ENCODE peak calls at places on chromosomes 1 and 21, in eight cellular contexts. One of them, this sample, is unnamed. For H3K27me3, the result is how much of the 10 kb centered on the place peaks cover.

GRCh38 chr1:150764617-150765090 is 924 bp downstream of the CTSS start:
- DNase-seq in spleen: no peak
- DNase-seq in heart left ventricle: no peak
- DNase-seq in left ventricle myocardium inferior: no peak
- DNase-seq in iPS DF 6.9: no peak
- DNase-seq in breast epithelium: no peak
- DNase-seq in ovary: no peak
- DNase-seq in mammary epithelial cell: peak
- DNase-seq in this sample: peak

GRCh38 chr1:227315500-227316346 is 2.6 kb downstream of the CDC42BPA start:
- DNase-seq in spleen: no peak
- DNase-seq in heart left ventricle: peak
- DNase-seq in left ventricle myocardium inferior: no peak
- DNase-seq in iPS DF 6.9: no peak
- DNase-seq in breast epithelium: no peak
- DNase-seq in ovary: no peak
- DNase-seq in mammary epithelial cell: peak
- DNase-seq in this sample: peak

GRCh38 chr1:155648207-155649147 is 38.5 kb downstream of the MSTO1 start:
- DNase-seq in spleen: no peak
- DNase-seq in heart left ventricle: no peak
- DNase-seq in left ventricle myocardium inferior: no peak
- DNase-seq in iPS DF 6.9: no peak
- DNase-seq in breast epithelium: peak
- DNase-seq in ovary: no peak
- DNase-seq in mammary epithelial cell: peak
- DNase-seq in this sample: peak

GRCh38 chr1:97849350-97850339 is 71.2 kb downstream of the DPYD start:
- DNase-seq in spleen: no peak
- DNase-seq in heart left ventricle: no peak
- DNase-seq in left ventricle myocardium inferior: no peak
- DNase-seq in iPS DF 6.9: no peak
- DNase-seq in breast epithelium: no peak
- DNase-seq in ovary: no peak
- DNase-seq in mammary epithelial cell: peak
- DNase-seq in this sample: peak

GRCh38 chr1:20078166-20078565 is 8.2 kb downstream of the PLA2G5 start:
- DNase-seq in spleen: no peak
- DNase-seq in heart left ventricle: no peak
- DNase-seq in left ventricle myocardium inferior: no peak
- DNase-seq in iPS DF 6.9: no peak
- DNase-seq in breast epithelium: no peak
- DNase-seq in ovary: no peak
- DNase-seq in mammary epithelial cell: no peak
- DNase-seq in this sample: no peak

GRCh38 chr1:117860906-117861610 is 68.4 kb downstream of the GDAP2 start:
- DNase-seq in spleen: no peak
- DNase-seq in heart left ventricle: no peak
- DNase-seq in left ventricle myocardium inferior: no peak
- DNase-seq in iPS DF 6.9: no peak
- DNase-seq in breast epithelium: no peak
- DNase-seq in ovary: no peak
- DNase-seq in mammary epithelial cell: no peak
- DNase-seq in this sample: no peak

GRCh38 chr1:107293901-107294600 is 153.2 kb downstream of the NTNG1 start:
- DNase-seq in spleen: no peak
- DNase-seq in heart left ventricle: no peak
- DNase-seq in left ventricle myocardium inferior: no peak
- DNase-seq in iPS DF 6.9: no peak
- DNase-seq in breast epithelium: no peak
- DNase-seq in ovary: no peak
- DNase-seq in mammary epithelial cell: no peak
- DNase-seq in this sample: no peak

GRCh38 chr1:244319283-244320132 is 132.2 kb downstream of the ADSS2 start:
- DNase-seq in spleen: no peak
- DNase-seq in heart left ventricle: no peak
- DNase-seq in left ventricle myocardium inferior: no peak
- DNase-seq in iPS DF 6.9: no peak
- DNase-seq in breast epithelium: no peak
- DNase-seq in ovary: no peak
- DNase-seq in mammary epithelial cell: peak
- DNase-seq in this sample: no peak

GRCh38 chr1:33176362-33176850 is 5.4 kb downstream of the TRIM62 start:
- DNase-seq in spleen: no peak
- DNase-seq in heart left ventricle: no peak
- DNase-seq in left ventricle myocardium inferior: no peak
- DNase-seq in iPS DF 6.9: no peak
- DNase-seq in breast epithelium: peak
- DNase-seq in ovary: no peak
- DNase-seq in mammary epithelial cell: peak
- DNase-seq in this sample: peak

GRCh38 chr1:113147073-113147625 is 74.2 kb downstream of the LRIG2 start:
- DNase-seq in spleen: no peak
- DNase-seq in heart left ventricle: no peak
- DNase-seq in left ventricle myocardium inferior: no peak
- DNase-seq in iPS DF 6.9: no peak
- DNase-seq in breast epithelium: no peak
- DNase-seq in ovary: no peak
- DNase-seq in mammary epithelial cell: no peak
- DNase-seq in this sample: no peak

GRCh38 chr1:35554261-35555211 is 2.7 kb downstream of the KIAA0319L start:
- DNase-seq in spleen: no peak
- DNase-seq in heart left ventricle: no peak
- DNase-seq in left ventricle myocardium inferior: no peak
- DNase-seq in iPS DF 6.9: no peak
- DNase-seq in breast epithelium: peak
- DNase-seq in ovary: no peak
- DNase-seq in mammary epithelial cell: no peak
- DNase-seq in this sample: no peak

GRCh38 chr1:68010094-68010493 is 40.3 kb downstream of the DIRAS3 start:
- DNase-seq in spleen: no peak
- DNase-seq in heart left ventricle: no peak
- DNase-seq in left ventricle myocardium inferior: no peak
- DNase-seq in iPS DF 6.9: no peak
- DNase-seq in breast epithelium: no peak
- DNase-seq in ovary: no peak
- DNase-seq in mammary epithelial cell: peak
- DNase-seq in this sample: no peak

GRCh38 chr1:47374501-47374900 is 40.9 kb downstream of the CMPK1 start:
- DNase-seq in spleen: no peak
- DNase-seq in heart left ventricle: no peak
- DNase-seq in left ventricle myocardium inferior: no peak
- DNase-seq in iPS DF 6.9: no peak
- DNase-seq in breast epithelium: no peak
- DNase-seq in ovary: no peak
- DNase-seq in mammary epithelial cell: no peak
- DNase-seq in this sample: no peak

GRCh38 chr1:69328186-69328585 is 239.5 kb upstream of the LRRC7 start:
- DNase-seq in spleen: no peak
- DNase-seq in heart left ventricle: no peak
- DNase-seq in left ventricle myocardium inferior: no peak
- DNase-seq in iPS DF 6.9: no peak
- DNase-seq in breast epithelium: no peak
- DNase-seq in ovary: no peak
- DNase-seq in mammary epithelial cell: peak
- DNase-seq in this sample: no peak

GRCh38 chr1:99246152-99246551 is 18.1 kb upstream of the PLPPR4 start:
- DNase-seq in spleen: no peak
- DNase-seq in heart left ventricle: no peak
- DNase-seq in left ventricle myocardium inferior: no peak
- DNase-seq in iPS DF 6.9: no peak
- DNase-seq in breast epithelium: no peak
- DNase-seq in ovary: no peak
- DNase-seq in mammary epithelial cell: no peak
- DNase-seq in this sample: no peak

GRCh38 chr1:183097438-183098051 is 74.3 kb downstream of the LAMC1 start:
- DNase-seq in spleen: no peak
- DNase-seq in heart left ventricle: no peak
- DNase-seq in left ventricle myocardium inferior: no peak
- DNase-seq in iPS DF 6.9: no peak
- DNase-seq in breast epithelium: no peak
- DNase-seq in ovary: no peak
- DNase-seq in mammary epithelial cell: peak
- DNase-seq in this sample: no peak

GRCh38 chr1:63674865-63675815 is 81.9 kb downstream of the PGM1 start:
- DNase-seq in spleen: no peak
- DNase-seq in heart left ventricle: no peak
- DNase-seq in left ventricle myocardium inferior: peak
- DNase-seq in iPS DF 6.9: no peak
- DNase-seq in breast epithelium: no peak
- DNase-seq in ovary: peak
- DNase-seq in mammary epithelial cell: no peak
- DNase-seq in this sample: no peak

GRCh38 chr1:59678065-59678808 is 136.5 kb upstream of the HOOK1 start:
- DNase-seq in spleen: no peak
- DNase-seq in heart left ventricle: no peak
- DNase-seq in left ventricle myocardium inferior: no peak
- DNase-seq in iPS DF 6.9: no peak
- DNase-seq in breast epithelium: no peak
- DNase-seq in ovary: no peak
- DNase-seq in mammary epithelial cell: no peak
- DNase-seq in this sample: no peak

GRCh38 chr1:159838715-159839114 is 12.0 kb downstream of the SLAMF8 start:
- DNase-seq in spleen: no peak
- DNase-seq in heart left ventricle: no peak
- DNase-seq in left ventricle myocardium inferior: no peak
- DNase-seq in iPS DF 6.9: no peak
- DNase-seq in breast epithelium: no peak
- DNase-seq in ovary: no peak
- DNase-seq in mammary epithelial cell: no peak
- DNase-seq in this sample: no peak
- H3K27me3 ChIP-seq in spleen: under half
- H3K27me3 ChIP-seq in heart left ventricle: under half
- H3K27me3 ChIP-seq in left ventricle myocardium inferior: under half
- H3K27me3 ChIP-seq in iPS DF 6.9: under half
- H3K27me3 ChIP-seq in breast epithelium: under half
- H3K27me3 ChIP-seq in ovary: under half
- H3K27me3 ChIP-seq in mammary epithelial cell: under half
- H3K27me3 ChIP-seq in this sample: under half

GRCh38 chr1:85494957-85495266 is 30.0 kb upstream of the DDAH1 start:
- DNase-seq in spleen: no peak
- DNase-seq in heart left ventricle: peak
- DNase-seq in left ventricle myocardium inferior: no peak
- DNase-seq in iPS DF 6.9: no peak
- DNase-seq in breast epithelium: no peak
- DNase-seq in ovary: no peak
- DNase-seq in mammary epithelial cell: peak
- DNase-seq in this sample: peak
- H3K4me3 ChIP-seq in spleen: no peak
- H3K4me3 ChIP-seq in heart left ventricle: no peak
- H3K4me3 ChIP-seq in left ventricle myocardium inferior: no peak
- H3K4me3 ChIP-seq in iPS DF 6.9: no peak
- H3K4me3 ChIP-seq in breast epithelium: no peak
- H3K4me3 ChIP-seq in ovary: no peak
- H3K4me3 ChIP-seq in mammary epithelial cell: no peak
- H3K4me3 ChIP-seq in this sample: no peak

GRCh38 chr1:119861547-119861946 is 34.8 kb downstream of the ADAM30 start:
- DNase-seq in spleen: no peak
- DNase-seq in heart left ventricle: no peak
- DNase-seq in left ventricle myocardium inferior: no peak
- DNase-seq in iPS DF 6.9: no peak
- DNase-seq in breast epithelium: no peak
- DNase-seq in ovary: no peak
- DNase-seq in mammary epithelial cell: no peak
- DNase-seq in this sample: no peak
- H3K27me3 ChIP-seq in spleen: under half
- H3K27me3 ChIP-seq in heart left ventricle: under half
- H3K27me3 ChIP-seq in left ventricle myocardium inferior: under half
- H3K27me3 ChIP-seq in iPS DF 6.9: under half
- H3K27me3 ChIP-seq in breast epithelium: under half
- H3K27me3 ChIP-seq in ovary: under half
- H3K27me3 ChIP-seq in mammary epithelial cell: under half
- H3K27me3 ChIP-seq in this sample: under half

DNA sequence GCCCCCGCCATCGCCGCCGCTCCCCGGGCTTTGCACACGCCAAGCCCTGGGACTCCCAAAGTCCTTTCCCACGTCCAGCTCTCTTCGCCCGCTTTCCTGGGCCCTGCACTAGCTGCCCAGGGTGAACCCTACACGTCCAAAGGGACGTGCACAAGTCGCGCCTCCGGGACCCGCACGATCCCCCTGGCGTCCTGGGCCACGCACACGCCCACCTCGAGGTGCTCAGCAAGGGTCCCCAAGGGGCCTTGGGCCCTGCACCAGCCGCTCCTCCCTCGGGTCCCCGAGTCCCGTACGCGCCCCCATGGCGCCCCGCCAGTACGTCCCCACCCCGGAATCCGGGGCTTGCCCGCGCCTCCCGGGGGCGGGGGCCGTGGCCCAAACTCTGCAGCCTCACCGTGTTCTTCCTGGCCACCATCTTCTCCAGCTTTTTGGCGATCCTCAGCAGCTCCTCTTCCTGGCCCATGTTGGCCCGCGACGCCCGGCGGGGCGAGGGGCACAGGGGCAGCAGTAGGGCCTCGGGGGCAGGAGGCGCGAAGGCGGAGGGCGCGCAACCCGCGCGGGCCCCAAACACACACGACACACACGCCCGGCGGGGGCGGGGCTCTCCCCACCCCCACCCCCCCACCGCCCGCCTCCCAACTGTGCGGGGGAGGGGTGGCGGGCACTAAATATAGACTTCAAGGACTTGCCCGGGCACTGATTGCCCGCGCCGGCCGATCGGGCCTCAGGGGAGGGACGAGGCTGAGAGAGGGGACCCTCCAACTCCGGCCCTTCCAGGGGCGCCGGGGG is at the start of gene TCEA3:
- DNase-seq in spleen: no peak
- DNase-seq in heart left ventricle: peak
- DNase-seq in left ventricle myocardium inferior: peak
- DNase-seq in iPS DF 6.9: no peak
- DNase-seq in breast epithelium: no peak
- DNase-seq in ovary: peak
- DNase-seq in mammary epithelial cell: no peak
- DNase-seq in this sample: no peak
- H3K4me3 ChIP-seq in spleen: peak
- H3K4me3 ChIP-seq in heart left ventricle: peak
- H3K4me3 ChIP-seq in left ventricle myocardium inferior: peak
- H3K4me3 ChIP-seq in iPS DF 6.9: peak
- H3K4me3 ChIP-seq in breast epithelium: peak
- H3K4me3 ChIP-seq in ovary: peak
- H3K4me3 ChIP-seq in mammary epithelial cell: peak
- H3K4me3 ChIP-seq in this sample: no peak

DNA sequence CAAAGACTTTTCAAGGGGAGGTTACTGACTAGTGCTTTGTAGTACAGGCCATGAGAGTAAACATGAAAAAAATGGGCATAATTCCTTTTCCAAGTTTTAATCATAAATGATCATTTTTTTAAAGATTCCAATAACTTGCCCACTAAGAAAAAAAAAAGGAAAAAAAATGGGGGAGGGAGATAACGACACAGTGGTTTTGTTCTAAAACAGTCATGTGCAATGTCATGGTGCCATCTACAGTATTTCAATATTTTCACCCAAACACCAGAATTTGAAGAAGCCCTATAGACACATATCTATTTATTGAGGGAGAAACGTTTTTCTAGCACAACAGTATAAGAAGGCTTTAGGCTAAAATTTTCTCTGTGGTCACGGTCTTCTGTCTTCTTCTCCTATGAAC is 250.2 kb downstream of the LTN1 start:
- DNase-seq in spleen: no peak
- DNase-seq in heart left ventricle: no peak
- DNase-seq in left ventricle myocardium inferior: no peak
- DNase-seq in iPS DF 6.9: no peak
- DNase-seq in breast epithelium: no peak
- DNase-seq in ovary: no peak
- DNase-seq in mammary epithelial cell: peak
- DNase-seq in this sample: no peak
- H3K27me3 ChIP-seq in spleen: under half
- H3K27me3 ChIP-seq in heart left ventricle: under half
- H3K27me3 ChIP-seq in left ventricle myocardium inferior: under half
- H3K27me3 ChIP-seq in iPS DF 6.9: under half
- H3K27me3 ChIP-seq in breast epithelium: under half
- H3K27me3 ChIP-seq in ovary: under half
- H3K27me3 ChIP-seq in mammary epithelial cell: under half
- H3K27me3 ChIP-seq in this sample: under half

GRCh38 chr21:46326110-46326703 is 2.3 kb downstream of the PCNT start:
- DNase-seq in spleen: no peak
- DNase-seq in heart left ventricle: no peak
- DNase-seq in left ventricle myocardium inferior: no peak
- DNase-seq in iPS DF 6.9: no peak
- DNase-seq in breast epithelium: no peak
- DNase-seq in ovary: no peak
- DNase-seq in mammary epithelial cell: no peak
- DNase-seq in this sample: peak
- H3K4me3 ChIP-seq in spleen: no peak
- H3K4me3 ChIP-seq in heart left ventricle: no peak
- H3K4me3 ChIP-seq in left ventricle myocardium inferior: no peak
- H3K4me3 ChIP-seq in iPS DF 6.9: no peak
- H3K4me3 ChIP-seq in breast epithelium: no peak
- H3K4me3 ChIP-seq in ovary: no peak
- H3K4me3 ChIP-seq in mammary epithelial cell: peak
- H3K4me3 ChIP-seq in this sample: peak

This sample was measured in PC-9.